ENCODE peak calls at places on chromosomes 12 and 14, in eight cellular contexts. One of them, this sample, is unnamed.

GRCh38 chr12:12608557-12608957 is 3.1 kb upstream of the CREBL2 start:
- DNase-seq in nucleus accumbens: no peak
- DNase-seq in mucosa of descending colon: no peak
- DNase-seq in ELR: peak; percentile 27
- DNase-seq in lower leg skin: no peak
- DNase-seq in right atrium auricular region: no peak
- DNase-seq in activated T-helper 1 cell treated with Interleukin-2 at 50 U/mL for 16 hours: no peak
- DNase-seq in stimulated activated CD4-positive, alpha-beta T cell treated with anti-CD3 and anti-CD28 coated beads, Interleukin-12 subunit alpha, Interleukin-12 subunit beta, amount 100 ng/mL, for 48 hours: no peak
- DNase-seq in this sample: no peak

GRCh38 chr12:11648514-11649412 is 711 bp upstream of the ETV6 start:
- DNase-seq in nucleus accumbens: no peak
- DNase-seq in mucosa of descending colon: peak; percentile 81
- DNase-seq in activated T-helper 1 cell treated with Interleukin-2 at 50 U/mL for 16 hours: peak; percentile 43
- DNase-seq in ELR: peak; percentile 92
- DNase-seq in lower leg skin: peak; percentile 94
- DNase-seq in right atrium auricular region: peak; percentile 78
- DNase-seq in stimulated activated CD4-positive, alpha-beta T cell treated with anti-CD3 and anti-CD28 coated beads, Interleukin-12 subunit alpha, Interleukin-12 subunit beta, amount 100 ng/mL, for 48 hours: peak; percentile 52
- DNase-seq in this sample: peak; percentile 84

GRCh38 chr14:70114621-70115156 is 74.1 kb downstream of the SLC8A3 start:
- DNase-seq in nucleus accumbens: no peak
- DNase-seq in ELR: no peak
- DNase-seq in right atrium auricular region: no peak
- DNase-seq in activated T-helper 1 cell treated with Interleukin-2 at 50 U/mL for 16 hours: no peak
- DNase-seq in mucosa of descending colon: no peak
- DNase-seq in stimulated activated CD4-positive, alpha-beta T cell treated with anti-CD3 and anti-CD28 coated beads, Interleukin-12 subunit alpha, Interleukin-12 subunit beta, amount 100 ng/mL, for 48 hours: no peak
- DNase-seq in lower leg skin: peak; percentile 57
- DNase-seq in this sample: no peak

GRCh38 chr12:113860059-113860820 is 105.9 kb downstream of the RBM19 start:
- DNase-seq in nucleus accumbens: no peak
- DNase-seq in stimulated activated CD4-positive, alpha-beta T cell treated with anti-CD3 and anti-CD28 coated beads, Interleukin-12 subunit alpha, Interleukin-12 subunit beta, amount 100 ng/mL, for 48 hours: no peak
- DNase-seq in right atrium auricular region: no peak
- DNase-seq in ELR: no peak
- DNase-seq in lower leg skin: no peak
- DNase-seq in mucosa of descending colon: no peak
- DNase-seq in activated T-helper 1 cell treated with Interleukin-2 at 50 U/mL for 16 hours: no peak
- DNase-seq in this sample: no peak

GRCh38 chr12:69570545-69571399 is 14.5 kb upstream of the CCT2 start:
- DNase-seq in ELR: peak; percentile 87
- DNase-seq in stimulated activated CD4-positive, alpha-beta T cell treated with anti-CD3 and anti-CD28 coated beads, Interleukin-12 subunit alpha, Interleukin-12 subunit beta, amount 100 ng/mL, for 48 hours: peak; percentile 21
- DNase-seq in activated T-helper 1 cell treated with Interleukin-2 at 50 U/mL for 16 hours: peak; percentile 9
- DNase-seq in right atrium auricular region: no peak
- DNase-seq in nucleus accumbens: no peak
- DNase-seq in mucosa of descending colon: peak; percentile 84
- DNase-seq in lower leg skin: no peak
- DNase-seq in this sample: no peak

GRCh38 chr12:79680051-79680450 is 10.7 kb downstream of the PAWR start:
- DNase-seq in nucleus accumbens: no peak
- DNase-seq in lower leg skin: no peak
- DNase-seq in right atrium auricular region: no peak
- DNase-seq in activated T-helper 1 cell treated with Interleukin-2 at 50 U/mL for 16 hours: no peak
- DNase-seq in mucosa of descending colon: peak; percentile 36
- DNase-seq in ELR: no peak
- DNase-seq in stimulated activated CD4-positive, alpha-beta T cell treated with anti-CD3 and anti-CD28 coated beads, Interleukin-12 subunit alpha, Interleukin-12 subunit beta, amount 100 ng/mL, for 48 hours: no peak
- DNase-seq in this sample: no peak

GRCh38 chr14:58760121-58760520 is 122.4 kb downstream of the DACT1 start:
- DNase-seq in ELR: no peak
- DNase-seq in nucleus accumbens: no peak
- DNase-seq in mucosa of descending colon: no peak
- DNase-seq in lower leg skin: no peak
- DNase-seq in stimulated activated CD4-positive, alpha-beta T cell treated with anti-CD3 and anti-CD28 coated beads, Interleukin-12 subunit alpha, Interleukin-12 subunit beta, amount 100 ng/mL, for 48 hours: no peak
- DNase-seq in right atrium auricular region: no peak
- DNase-seq in activated T-helper 1 cell treated with Interleukin-2 at 50 U/mL for 16 hours: no peak
- DNase-seq in this sample: no peak

GRCh38 chr14:68977137-68977740 is 1.9 kb downstream of the ACTN1 start:
- DNase-seq in mucosa of descending colon: peak; percentile 37
- DNase-seq in ELR: no peak
- DNase-seq in right atrium auricular region: no peak
- DNase-seq in stimulated activated CD4-positive, alpha-beta T cell treated with anti-CD3 and anti-CD28 coated beads, Interleukin-12 subunit alpha, Interleukin-12 subunit beta, amount 100 ng/mL, for 48 hours: no peak
- DNase-seq in activated T-helper 1 cell treated with Interleukin-2 at 50 U/mL for 16 hours: no peak
- DNase-seq in lower leg skin: no peak
- DNase-seq in nucleus accumbens: no peak
- DNase-seq in this sample: no peak

GRCh38 chr12:57640156-57641042 is 7.4 kb upstream of the B4GALNT1 start:
- DNase-seq in mucosa of descending colon: no peak
- DNase-seq in nucleus accumbens: no peak
- DNase-seq in right atrium auricular region: no peak
- DNase-seq in lower leg skin: peak; percentile 26
- DNase-seq in ELR: no peak
- DNase-seq in activated T-helper 1 cell treated with Interleukin-2 at 50 U/mL for 16 hours: no peak
- DNase-seq in stimulated activated CD4-positive, alpha-beta T cell treated with anti-CD3 and anti-CD28 coated beads, Interleukin-12 subunit alpha, Interleukin-12 subunit beta, amount 100 ng/mL, for 48 hours: no peak
- DNase-seq in this sample: peak; percentile 17

GRCh38 chr12:48165089-48166031 is 8.0 kb upstream of the ASB8 start:
- DNase-seq in activated T-helper 1 cell treated with Interleukin-2 at 50 U/mL for 16 hours: no peak
- DNase-seq in mucosa of descending colon: peak; percentile 23
- DNase-seq in lower leg skin: no peak
- DNase-seq in right atrium auricular region: no peak
- DNase-seq in nucleus accumbens: no peak
- DNase-seq in stimulated activated CD4-positive, alpha-beta T cell treated with anti-CD3 and anti-CD28 coated beads, Interleukin-12 subunit alpha, Interleukin-12 subunit beta, amount 100 ng/mL, for 48 hours: peak; percentile 20
- DNase-seq in ELR: peak; percentile 70
- DNase-seq in this sample: no peak

GRCh38 chr14:85487215-85487614 is 42.7 kb upstream of the FLRT2 start:
- DNase-seq in activated T-helper 1 cell treated with Interleukin-2 at 50 U/mL for 16 hours: no peak
- DNase-seq in right atrium auricular region: no peak
- DNase-seq in ELR: peak; percentile 11
- DNase-seq in nucleus accumbens: no peak
- DNase-seq in mucosa of descending colon: no peak
- DNase-seq in stimulated activated CD4-positive, alpha-beta T cell treated with anti-CD3 and anti-CD28 coated beads, Interleukin-12 subunit alpha, Interleukin-12 subunit beta, amount 100 ng/mL, for 48 hours: no peak
- DNase-seq in lower leg skin: no peak
- DNase-seq in this sample: no peak

GRCh38 chr14:25411933-25412757 is 362.2 kb upstream of the STXBP6 start:
- DNase-seq in nucleus accumbens: peak; percentile 4
- DNase-seq in mucosa of descending colon: no peak
- DNase-seq in right atrium auricular region: no peak
- DNase-seq in stimulated activated CD4-positive, alpha-beta T cell treated with anti-CD3 and anti-CD28 coated beads, Interleukin-12 subunit alpha, Interleukin-12 subunit beta, amount 100 ng/mL, for 48 hours: no peak
- DNase-seq in activated T-helper 1 cell treated with Interleukin-2 at 50 U/mL for 16 hours: no peak
- DNase-seq in ELR: peak; percentile 16
- DNase-seq in lower leg skin: no peak
- DNase-seq in this sample: no peak

GRCh38 chr12:74043343-74043742 is 494.3 kb upstream of the ATXN7L3B start:
- DNase-seq in ELR: peak; percentile 92
- DNase-seq in lower leg skin: no peak
- DNase-seq in stimulated activated CD4-positive, alpha-beta T cell treated with anti-CD3 and anti-CD28 coated beads, Interleukin-12 subunit alpha, Interleukin-12 subunit beta, amount 100 ng/mL, for 48 hours: no peak
- DNase-seq in mucosa of descending colon: no peak
- DNase-seq in right atrium auricular region: no peak
- DNase-seq in nucleus accumbens: no peak
- DNase-seq in activated T-helper 1 cell treated with Interleukin-2 at 50 U/mL for 16 hours: no peak
- DNase-seq in this sample: no peak

GRCh38 chr12:12133785-12134184 is 63.0 kb downstream of the BCL2L14 start:
- DNase-seq in mucosa of descending colon: no peak
- DNase-seq in lower leg skin: no peak
- DNase-seq in ELR: no peak
- DNase-seq in right atrium auricular region: no peak
- DNase-seq in nucleus accumbens: no peak
- DNase-seq in stimulated activated CD4-positive, alpha-beta T cell treated with anti-CD3 and anti-CD28 coated beads, Interleukin-12 subunit alpha, Interleukin-12 subunit beta, amount 100 ng/mL, for 48 hours: no peak
- DNase-seq in activated T-helper 1 cell treated with Interleukin-2 at 50 U/mL for 16 hours: no peak
- DNase-seq in this sample: no peak

GRCh38 chr12:131112016-131112415 is 158.3 kb downstream of the ADGRD1 start:
- DNase-seq in stimulated activated CD4-positive, alpha-beta T cell treated with anti-CD3 and anti-CD28 coated beads, Interleukin-12 subunit alpha, Interleukin-12 subunit beta, amount 100 ng/mL, for 48 hours: no peak
- DNase-seq in ELR: no peak
- DNase-seq in nucleus accumbens: no peak
- DNase-seq in lower leg skin: no peak
- DNase-seq in mucosa of descending colon: no peak
- DNase-seq in right atrium auricular region: no peak
- DNase-seq in activated T-helper 1 cell treated with Interleukin-2 at 50 U/mL for 16 hours: no peak
- DNase-seq in this sample: no peak

GRCh38 chr14:63705561-63706070 is 22.2 kb downstream of the SGPP1 start:
- DNase-seq in ELR: no peak
- DNase-seq in stimulated activated CD4-positive, alpha-beta T cell treated with anti-CD3 and anti-CD28 coated beads, Interleukin-12 subunit alpha, Interleukin-12 subunit beta, amount 100 ng/mL, for 48 hours: no peak
- DNase-seq in right atrium auricular region: no peak
- DNase-seq in lower leg skin: no peak
- DNase-seq in activated T-helper 1 cell treated with Interleukin-2 at 50 U/mL for 16 hours: no peak
- DNase-seq in mucosa of descending colon: no peak
- DNase-seq in nucleus accumbens: no peak
- DNase-seq in this sample: no peak